ENCODE peak calls at places on chromosomes 1 and 21, in four cellular contexts. E is A549, H is neuronal stem cell, S is H1. N is an unnamed sample.

GRCh38 chr1:16631248-16632043 is 18.1 kb upstream of the NBPF1 start:
- DNase-seq in S (peak), E (no peak), H (no peak), N (no peak)

GRCh38 chr1:155107309-155108283 is 20.1 kb upstream of the EFNA1 start:
- DNase-seq in E (no peak), H (no peak), S (no peak), N (no peak)

GRCh38 chr1:19452221-19452663 is 33.1 kb downstream of the CAPZB start:
- DNase-seq in S (no peak), E (no peak), H (no peak), N (no peak)

GRCh38 chr1:244324176-244324883 is 127.4 kb downstream of the ADSS2 start:
- DNase-seq in E (no peak), H (no peak), S (no peak), N (no peak)

GRCh38 chr21:27776925-27777553 is 810.2 kb upstream of the ADAMTS5 start:
- DNase-seq in E (no peak), S (no peak), H (no peak), N (no peak)

GRCh38 chr1:56376188-56376984 is 203.0 kb downstream of the PLPP3 start:
- DNase-seq in H (no peak), E (no peak), S (peak), N (no peak)

GRCh38 chr1:162822391-162823200 is 32.1 kb downstream of the HSD17B7 start:
- DNase-seq in E (peak), S (peak), H (peak), N (no peak)

GRCh38 chr1:201456499-201457309 is 12.3 kb downstream of the PHLDA3 start:
- DNase-seq in H (no peak), S (no peak), E (peak), N (peak)

GRCh38 chr1:230713138-230713537 is 784 bp downstream of the AGT start:
- DNase-seq in S (no peak), H (no peak), E (no peak), N (no peak)

GRCh38 chr1:230715510-230715909 is 1.6 kb upstream of the AGT start:
- DNase-seq in E (no peak), S (no peak), H (no peak), N (no peak)

GRCh38 chr1:230713915-230714764 is at the start of gene AGT:
- DNase-seq in S (no peak), E (no peak), H (no peak), N (no peak)

GRCh38 chr1:230712470-230712942 is 1.4 kb downstream of the AGT start:
- DNase-seq in H (no peak), E (no peak), S (no peak), N (no peak)

GRCh38 chr1:230713547-230713914 is 391 bp downstream of the AGT start:
- DNase-seq in E (no peak), S (no peak), H (no peak), N (no peak)
- H3K4me2 ChIP-seq in E (no peak), S (no peak), H (no peak), N (no peak)

GRCh38 chr21:30240661-30241060 is 24.8 kb upstream of the CLDN8 start:
- DNase-seq in E (no peak), H (no peak), S (no peak), N (no peak)

GRCh38 chr21:30248844-30249243 is 32.9 kb upstream of the CLDN8 start:
- DNase-seq in S (no peak), H (no peak), E (no peak), N (no peak)

GRCh38 chr21:30238168-30238567 is 22.3 kb upstream of the CLDN8 start:
- DNase-seq in H (no peak), S (no peak), E (no peak), N (no peak)

GRCh38 chr21:30243691-30244090 is 27.8 kb upstream of the CLDN8 start:
- DNase-seq in E (no peak), S (no peak), H (no peak), N (no peak)
- H3K4me2 ChIP-seq in E (no peak), S (no peak), H (no peak), N (no peak)

DNA sequence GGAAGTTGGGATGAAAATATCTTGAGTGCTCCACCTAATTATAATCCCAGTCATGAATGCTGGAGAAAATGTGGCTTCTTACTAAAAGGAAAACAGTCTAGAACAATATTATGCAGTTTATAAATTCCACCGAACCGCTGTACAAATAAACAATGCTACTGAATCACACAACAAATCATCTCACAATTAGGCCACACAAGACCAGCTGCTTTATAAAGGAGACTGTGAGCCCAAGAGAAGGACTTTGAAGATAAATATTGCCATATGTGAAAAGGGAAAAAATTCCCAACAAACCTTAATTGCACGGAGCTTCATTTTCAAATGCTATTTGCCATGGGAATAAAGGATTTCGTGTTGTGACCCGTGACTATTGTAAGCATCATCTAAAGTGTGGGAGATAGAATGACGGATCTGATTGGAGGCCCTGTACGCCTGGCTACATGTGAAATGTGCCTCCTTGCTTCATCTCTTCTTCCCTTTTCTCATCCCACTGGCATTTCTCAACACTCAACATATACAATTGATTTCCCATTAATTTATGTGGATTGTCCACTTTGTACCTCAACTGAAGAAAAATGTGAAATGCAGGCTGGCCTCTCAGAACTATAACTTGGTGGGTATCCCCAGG is 122.1 kb downstream of the TGFB2 start:
- DNase-seq in S (no peak), E (no peak), H (no peak), N (no peak)
- H3K4me2 ChIP-seq in S (no peak), E (no peak), H (no peak), N (no peak)

GRCh38 chr1:14138627-14139026 is 438.6 kb downstream of the PRDM2 start:
- DNase-seq in E (no peak), S (no peak), H (no peak), N (no peak)

GRCh38 chr1:14137411-14138134 is 437.6 kb downstream of the PRDM2 start:
- DNase-seq in H (no peak), E (no peak), S (no peak), N (no peak)

GRCh38 chr1:14136881-14137280 is 436.9 kb downstream of the PRDM2 start:
- DNase-seq in H (no peak), E (no peak), S (no peak), N (no peak)

GRCh38 chr1:14136152-14136763 is 436.3 kb downstream of the PRDM2 start:
- DNase-seq in H (no peak), S (no peak), E (no peak), N (no peak)

GRCh38 chr1:14138135-14138506 is 438.1 kb downstream of the PRDM2 start:
- DNase-seq in H (no peak), E (no peak), S (no peak), N (no peak)
- H3K4me2 ChIP-seq in H (no peak), E (no peak), S (no peak), N (no peak)

GRCh38 chr21:17607684-17608083 is 5.0 kb downstream of the BTG3 start:
- DNase-seq in S (no peak), E (no peak), H (no peak), N (no peak)

GRCh38 chr21:17611414-17612022 is 1.2 kb downstream of the BTG3 start:
- DNase-seq in S (peak), E (peak), H (peak), N (peak)

GRCh38 chr21:17610862-17611261 is 1.8 kb downstream of the BTG3 start:
- DNase-seq in H (no peak), E (peak), S (no peak), N (no peak)

GRCh38 chr21:17612023-17612564 is 607 bp downstream of the BTG3 start:
- DNase-seq in E (peak), H (peak), S (peak), N (peak)

DNA sequence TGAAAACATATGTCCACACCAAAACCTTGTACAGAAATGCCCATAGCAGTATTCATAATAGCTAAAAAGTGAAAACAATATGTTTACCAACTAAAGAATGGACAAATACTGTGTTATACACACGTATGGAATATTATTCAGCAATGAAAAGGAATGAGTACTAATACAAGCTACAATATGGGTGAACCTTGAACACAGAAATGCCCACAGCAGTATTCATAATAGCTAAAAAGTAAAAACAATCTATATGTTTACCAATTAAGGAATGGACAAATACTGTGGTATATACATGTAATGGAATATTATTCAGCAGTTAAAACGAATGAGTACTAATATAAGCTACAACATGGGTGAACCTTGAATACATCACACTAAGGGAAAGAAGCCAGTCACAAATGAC is 3.0 kb downstream of the BTG3 start:
- DNase-seq in E (no peak), H (no peak), S (no peak), N (no peak)
- H3K4me2 ChIP-seq in E (no peak), H (no peak), S (no peak), N (no peak)